ENCODE peak calls at places on chromosomes 12 and 14, in six cellular contexts. E is stimulated activated memory B cell treated with anti-CD40 and anti-IgM and Interleukin-4, amounts not matched to agents 10 μg/mL and 1 μg/mL and 100 μg/mL, for 72 hours; W is naive thymus-derived CD8-positive, alpha-beta T cell; L is naive thymus-derived CD4-positive, alpha-beta T cell; D is activated naive CD4-positive, alpha-beta T cell treated with anti-CD3 and anti-CD28 coated beads, Interleukin-2, amount 50 U/mL, for 72 hours; R is upper lobe of left lung. Q is an unnamed sample.

GRCh38 chr12:65962921-65963883 is 138.9 kb downstream of the HMGA2 start:
- ATAC-seq in W (no peak), D (no peak), E (no peak), R (no peak), L (peak; percentile 48), Q (no peak)

GRCh38 chr14:99181804-99182520 is 90.0 kb downstream of the BCL11B start:
- ATAC-seq in L (no peak), E (no peak), W (no peak), R (no peak), D (no peak), Q (no peak)

GRCh38 chr12:131141483-131141882 is 187.8 kb downstream of the ADGRD1 start:
- ATAC-seq in W (no peak), E (no peak), R (no peak), L (no peak), D (no peak), Q (no peak)

GRCh38 chr14:22512106-22512814 is 76.8 kb downstream of the DAD1 start:
- ATAC-seq in D (no peak), E (no peak), W (peak; percentile 29), R (no peak), L (peak; percentile 38), Q (no peak)

GRCh38 chr14:68598621-68599447 is 194.0 kb downstream of the ZFP36L1 start:
- ATAC-seq in R (peak; percentile 88), E (no peak), D (no peak), L (peak; percentile 85), W (no peak), Q (no peak)

GRCh38 chr12:19712041-19712440 is 272.7 kb downstream of the AEBP2 start:
- ATAC-seq in D (peak; percentile 44), E (no peak), W (no peak), L (no peak), R (no peak), Q (peak; percentile 84)

GRCh38 chr14:103941973-103942736 is at the start of gene RD3L:
- ATAC-seq in R (no peak), L (no peak), D (no peak), E (no peak), W (no peak), Q (no peak)

GRCh38 chr14:72849222-72849621 is 44.7 kb downstream of the DPF3 start:
- ATAC-seq in L (no peak), D (no peak), W (no peak), R (no peak), E (no peak), Q (no peak)

GRCh38 chr12:130240831-130241590 is 78.7 kb downstream of the FZD10 start:
- ATAC-seq in D (no peak), E (no peak), W (no peak), L (no peak), R (no peak), Q (no peak)

GRCh38 chr14:88995437-88996198 is 171.2 kb downstream of the TTC8 start:
- ATAC-seq in W (no peak), D (no peak), L (no peak), R (peak; percentile 31), E (no peak), Q (no peak)

GRCh38 chr12:115947696-115948062 is 329.8 kb downstream of the MED13L start:
- ATAC-seq in D (no peak), L (no peak), R (no peak), W (no peak), E (no peak), Q (no peak)

GRCh38 chr14:65349100-65349499 is 63.4 kb upstream of the FUT8 start:
- ATAC-seq in L (no peak), D (no peak), R (peak; percentile 38), W (no peak), E (no peak), Q (no peak)

GRCh38 chr12:39426636-39427245 is 16.2 kb downstream of the KIF21A start:
- ATAC-seq in W (no peak), D (no peak), R (no peak), E (no peak), L (no peak), Q (no peak)

GRCh38 chr12:42483534-42483857 is 106.0 kb downstream of the PRICKLE1 start:
- ATAC-seq in E (peak; percentile 63), R (peak; percentile 64), W (peak; percentile 54), D (peak; percentile 51), L (peak; percentile 31), Q (peak; percentile 42)

GRCh38 chr12:42473130-42473529 is 116.4 kb downstream of the PRICKLE1 start:
- ATAC-seq in L (no peak), E (no peak), R (no peak), W (no peak), D (no peak), Q (no peak)